ENCODE peak calls at places on chromosome 18, in five cellular contexts. M, O, H, Z and P are unnamed samples.

GRCh38 chr18:11121426-11121825 is 27.9 kb downstream of the PIEZO2 start:
- DNase-seq in M (no peak), H (no peak), Z (no peak), O (peak; percentile 65), P (no peak)

GRCh38 chr18:12943200-12943599 is 4.6 kb upstream of the SEH1L start:
- DNase-seq in H (no peak), O (peak; percentile 12), M (no peak), Z (no peak), P (no peak)

GRCh38 chr18:37084912-37085311 is 256.0 kb downstream of the KIAA1328 start:
- DNase-seq in Z (no peak), O (no peak), H (no peak), M (no peak), P (no peak)

GRCh38 chr18:11005528-11005927 is 143.8 kb downstream of the PIEZO2 start:
- DNase-seq in H (peak; percentile 22), Z (no peak), M (peak; percentile 92), O (peak; percentile 95), P (no peak)

GRCh38 chr18:11689972-11690570 is 1.0 kb downstream of the GNAL start:
- DNase-seq in M (peak; percentile 14), O (peak; percentile 2), Z (peak; percentile 27), H (peak; percentile 11), P (no peak)

GRCh38 chr18:2878656-2879330 is 32.0 kb downstream of the EMILIN2 start:
- DNase-seq in O (no peak), Z (peak; percentile 26), M (no peak), H (no peak), P (no peak)

GRCh38 chr18:13398631-13399030 is 180.1 kb downstream of the LDLRAD4 start:
- DNase-seq in M (no peak), H (no peak), O (no peak), Z (no peak), P (no peak)

GRCh38 chr18:7855051-7855450 is 287.9 kb downstream of the PTPRM start:
- DNase-seq in H (no peak), M (no peak), Z (no peak), O (no peak), P (peak; percentile 48)

GRCh38 chr18:31578126-31578525 is 13.6 kb upstream of the TTR start:
- DNase-seq in M (no peak), Z (no peak), O (no peak), H (no peak), P (no peak)

GRCh38 chr18:44799422-44800421 is 119.0 kb downstream of the SETBP1 start:
- DNase-seq in M (no peak), H (no peak), O (no peak), Z (no peak), P (no peak)

GRCh38 chr18:32160547-32160946 is 29.3 kb upstream of the MEP1B start:
- DNase-seq in M (no peak), H (no peak), Z (no peak), O (no peak), P (no peak)

GRCh38 chr18:78721281-78721949 is 258.2 kb upstream of the SALL3 start:
- DNase-seq in M (no peak), H (no peak), Z (no peak), O (no peak), P (no peak)

GRCh38 chr18:23487738-23488625 is 15.3 kb upstream of the RMC1 start:
- DNase-seq in Z (no peak), H (no peak), M (peak; percentile 52), O (peak; percentile 22), P (no peak)

GRCh38 chr18:78192044-78192443 is 787.6 kb upstream of the SALL3 start:
- DNase-seq in Z (peak; percentile 80), M (no peak), O (no peak), H (no peak), P (peak; percentile 41)

GRCh38 chr18:64208531-64208930 is 59.6 kb upstream of the LINC00305 start:
- DNase-seq in M (no peak), O (no peak), H (no peak), Z (no peak), P (no peak)

GRCh38 chr18:64202229-64202835 is 53.4 kb upstream of the LINC00305 start:
- DNase-seq in H (no peak), O (no peak), Z (no peak), M (no peak), P (no peak)

GRCh38 chr18:64203295-64203694 is 54.4 kb upstream of the LINC00305 start:
- DNase-seq in M (no peak), Z (no peak), O (no peak), H (no peak), P (no peak)

GRCh38 chr18:64202836-64203235 is 53.9 kb upstream of the LINC00305 start:
- DNase-seq in H (no peak), O (peak; percentile 1), M (no peak), Z (no peak), P (no peak)

DNA sequence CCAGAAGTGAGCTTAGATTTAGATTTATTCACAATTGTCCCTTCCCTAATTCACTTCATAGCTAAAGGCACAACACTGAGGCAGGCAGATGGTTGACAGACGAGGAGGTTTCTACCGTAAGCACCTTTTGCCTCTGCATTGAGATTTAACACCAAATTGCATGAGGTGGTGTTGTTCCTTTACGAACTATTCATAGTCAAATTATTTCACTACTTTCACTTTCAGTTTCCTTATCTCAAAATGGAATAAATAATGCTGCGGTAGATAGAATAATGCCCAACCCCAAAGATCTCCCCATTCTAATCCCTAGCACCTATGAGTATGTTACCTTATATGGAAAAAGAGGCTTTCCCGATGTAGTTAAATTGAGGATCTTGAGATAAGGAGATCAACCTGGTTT is 58.9 kb upstream of the LINC00305 start:
- DNase-seq in H (no peak), M (no peak), Z (no peak), O (no peak), P (no peak)
- H3K4me3 ChIP-seq in H (no peak overlapping the region), M (no peak overlapping the region), Z (no peak overlapping the region), O (no peak overlapping the region), P (no peak overlapping the region)

GRCh38 chr18:59699061-59699460 is 1.8 kb upstream of the CCBE1 start:
- DNase-seq in M (no peak), Z (no peak), O (no peak), H (no peak), P (no peak)

GRCh38 chr18:59695551-59695950 is 1.7 kb downstream of the CCBE1 start:
- DNase-seq in O (no peak), Z (no peak), H (no peak), M (no peak), P (no peak)

GRCh38 chr18:59694824-59695223 is 2.4 kb downstream of the CCBE1 start:
- DNase-seq in Z (no peak), O (no peak), H (no peak), M (no peak), P (no peak)

GRCh38 chr18:59697236-59697932 is at the start of gene CCBE1:
- DNase-seq in H (no peak), M (peak; percentile 85), O (peak; percentile 81), Z (peak; percentile 69), P (peak; percentile 15)

DNA sequence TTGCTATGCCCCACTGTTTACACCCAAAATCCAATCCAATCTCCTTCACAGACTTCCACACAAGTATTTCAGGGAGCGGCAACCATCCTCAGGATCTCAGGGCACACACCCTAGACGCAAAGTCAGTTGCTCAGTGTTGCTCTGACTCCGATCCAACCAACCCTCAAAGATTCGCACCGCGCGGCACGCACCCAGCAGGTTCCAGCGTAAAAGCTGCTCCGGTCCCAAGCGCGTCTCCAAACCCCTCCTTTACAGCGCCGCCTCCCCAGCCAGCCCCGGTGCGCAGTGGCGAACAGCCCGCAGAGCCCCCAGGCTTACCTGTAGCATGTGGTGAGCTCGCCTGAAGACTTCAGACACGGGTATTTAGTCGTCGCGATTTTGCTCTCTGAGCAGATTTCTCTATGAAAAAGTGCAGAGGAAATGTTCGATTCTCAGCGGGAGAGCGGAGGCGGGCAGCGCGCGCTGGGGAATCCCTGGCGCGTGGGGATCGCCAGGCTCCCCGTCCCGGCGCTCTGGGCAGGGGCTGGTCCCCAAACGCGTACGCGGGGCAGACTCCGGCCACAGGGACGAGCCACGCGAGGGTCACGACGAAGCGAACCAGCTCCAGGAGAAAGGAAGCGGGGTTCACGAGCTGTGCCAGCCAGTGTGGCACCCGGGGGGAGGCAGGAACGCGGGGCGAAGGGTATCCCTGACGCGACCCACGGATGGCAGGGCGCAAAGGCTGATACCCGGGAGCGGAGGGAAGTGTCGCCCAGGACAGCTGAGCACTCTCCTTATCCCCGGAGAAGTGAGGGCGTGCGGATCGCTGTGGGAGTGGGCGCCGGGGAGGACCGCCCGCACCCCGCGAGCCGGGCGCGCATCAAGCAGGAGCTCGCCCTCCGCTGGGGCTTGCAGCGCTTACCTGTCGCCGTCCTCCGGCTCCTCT is 650 bp downstream of the CCBE1 start:
- DNase-seq in M (peak; percentile 45), O (peak; percentile 54), H (no peak), Z (no peak), P (peak; percentile 31)
- H3K4me3 ChIP-seq in M (peak overlapping the region; percentile 63), O (peak overlapping the region; percentile 44), H (peak overlapping the region; percentile 65), Z (peak overlapping the region; percentile 42), P (peak overlapping the region; percentile 51)

GRCh38 chr18:22176282-22176621 is 6.9 kb downstream of the GATA6 start:
- DNase-seq in Z (no peak), M (no peak), H (no peak), O (no peak), P (no peak)

GRCh38 chr18:22175326-22175725 is 5.9 kb downstream of the GATA6 start:
- DNase-seq in M (no peak), H (no peak), O (no peak), Z (no peak), P (no peak)

GRCh38 chr18:22173928-22174301 is 4.5 kb downstream of the GATA6 start:
- DNase-seq in Z (no peak), M (no peak), O (peak; percentile 54), H (no peak), P (no peak)

GRCh38 chr18:22173221-22173927 is 4.0 kb downstream of the GATA6 start:
- DNase-seq in Z (no peak), M (no peak), H (no peak), O (no peak), P (no peak)

DNA sequence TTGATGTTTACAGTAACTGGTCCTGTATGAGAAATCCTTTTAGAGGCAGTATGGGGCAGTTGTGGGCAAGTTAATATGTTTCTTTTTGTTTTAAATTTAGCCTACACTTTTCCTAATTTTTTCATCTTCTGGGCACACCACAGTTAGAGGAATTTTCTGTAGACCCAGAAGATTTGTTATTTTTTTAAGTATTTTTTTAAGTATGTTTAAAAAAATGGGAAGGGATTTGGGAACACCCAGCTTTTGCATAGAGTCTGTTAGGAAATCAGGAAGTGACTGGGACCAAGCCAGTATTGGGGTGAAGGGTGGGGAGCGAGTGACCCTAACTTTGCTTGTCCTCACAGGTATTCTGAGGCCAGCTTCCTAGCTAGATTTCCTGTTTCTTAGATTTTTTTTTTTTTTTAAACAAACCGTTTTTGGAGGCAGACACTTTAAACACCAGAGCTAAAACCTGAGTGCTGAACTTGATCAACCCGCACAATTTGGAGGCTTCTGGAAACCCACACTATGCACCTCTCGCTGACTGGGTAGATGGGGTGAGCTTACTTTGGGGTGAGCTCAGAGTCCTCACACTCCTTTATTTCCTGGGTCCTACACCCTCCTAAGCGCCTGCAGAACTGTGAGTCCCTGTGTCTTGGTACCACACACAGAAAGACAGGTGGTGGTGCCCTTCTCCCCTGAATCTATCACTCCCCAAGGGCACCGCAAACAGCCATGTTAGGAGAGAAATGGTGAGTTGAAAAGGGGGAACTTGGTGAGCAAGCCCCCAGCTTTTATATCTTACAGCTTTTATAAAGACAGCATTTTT is 5.2 kb downstream of the GATA6 start:
- DNase-seq in O (no peak), H (no peak), M (no peak), Z (no peak), P (no peak)
- H3K4me3 ChIP-seq in O (peak overlapping the region; percentile 94), H (no peak overlapping the region), M (no peak overlapping the region), Z (peak overlapping the region; percentile 44), P (peak overlapping the region; percentile 93)

DNA sequence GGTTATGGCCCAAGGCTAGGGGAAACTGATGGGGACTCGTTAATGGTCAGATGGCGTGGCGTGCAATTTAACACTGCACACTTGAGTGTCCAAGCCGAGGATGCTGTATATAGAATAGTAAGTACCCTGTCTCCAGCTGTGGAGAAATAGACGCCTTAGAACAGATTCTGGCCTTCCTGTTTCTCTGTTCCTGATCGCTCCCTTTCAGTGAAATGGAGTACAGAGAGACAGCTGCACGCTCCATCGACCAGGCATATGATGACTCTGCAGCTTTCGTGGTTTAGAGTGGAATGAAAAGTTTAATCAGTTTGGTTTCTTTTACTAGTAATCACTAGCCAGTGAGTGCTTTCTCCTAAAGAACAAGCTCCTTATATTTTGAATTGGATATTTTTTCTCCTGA is 213.4 kb downstream of the NEDD4L start:
- DNase-seq in H (no peak), M (no peak), O (peak; percentile 17), Z (no peak), P (no peak)
- H3K4me3 ChIP-seq in H (no peak overlapping the region), M (no peak overlapping the region), O (no peak overlapping the region), Z (no peak overlapping the region), P (peak overlapping the region; percentile 56)